ENCODE peak calls at places on chromosome 5, in six cellular contexts. N is neuronal stem cell, G is mesendoderm, A is IMR-90, F is trophoblast cell, X is mesenchymal stem cell. Z is an unnamed sample.

GRCh38 chr5:62093981-62094380 is 212.0 kb upstream of the KIF2A start:
- DNase-seq in N (peak; percentile 18), G (peak; percentile 59), A (peak; percentile 7), F (no peak), X (peak; percentile 15), Z (no peak)

GRCh38 chr5:122845253-122846050 is at the start of gene SNX24:
- DNase-seq in N (peak; percentile 64), G (peak; percentile 85), A (peak; percentile 56), F (peak; percentile 97), X (peak; percentile 71), Z (peak; percentile 87)

GRCh38 chr5:157271740-157272271 is 5.9 kb downstream of the CYFIP2 start:
- DNase-seq in N (no peak), G (no peak), A (no peak), F (peak; percentile 29), X (no peak), Z (no peak)

GRCh38 chr5:78811121-78811832 is 162.7 kb upstream of the LHFPL2 start:
- DNase-seq in N (no peak), G (no peak), A (no peak), F (peak; percentile 42), X (no peak), Z (no peak)

GRCh38 chr5:78835176-78835575 is 149.9 kb downstream of the ARSB start:
- DNase-seq in N (no peak), G (no peak), A (no peak), F (no peak), X (no peak), Z (no peak)

GRCh38 chr5:77418162-77418561 is 74.0 kb downstream of the WDR41 start:
- DNase-seq in N (no peak), G (no peak), A (no peak), F (no peak), X (no peak), Z (no peak)

GRCh38 chr5:83430130-83431010 is 41.2 kb upstream of the VCAN start:
- DNase-seq in N (peak; percentile 62), G (peak; percentile 80), A (peak; percentile 69), F (peak; percentile 87), X (peak; percentile 65), Z (peak; percentile 79)

GRCh38 chr5:40221796-40222195 is 457.9 kb upstream of the PTGER4 start:
- DNase-seq in N (no peak), G (no peak), A (peak; percentile 93), F (peak; percentile 59), X (peak; percentile 69), Z (no peak)

GRCh38 chr5:68456756-68457217 is 241.2 kb downstream of the PIK3R1 start:
- DNase-seq in N (no peak), G (peak; percentile 47), A (peak; percentile 53), F (peak; percentile 8), X (peak; percentile 76), Z (no peak)

GRCh38 chr5:58231041-58231440 is 228.8 kb downstream of the PLK2 start:
- DNase-seq in N (no peak), G (no peak), A (peak; percentile 8), F (peak; percentile 66), X (no peak), Z (no peak)

GRCh38 chr5:134267366-134268018 is 41.6 kb upstream of the PPP2CA start:
- DNase-seq in N (no peak), G (no peak), A (peak; percentile 60), F (peak; percentile 54), X (peak; percentile 37), Z (no peak)

GRCh38 chr5:94429566-94429965 is 188.8 kb downstream of the KIAA0825 start:
- DNase-seq in N (no peak), G (no peak), A (no peak), F (no peak), X (no peak), Z (no peak)

GRCh38 chr5:94422819-94423218 is 195.6 kb downstream of the KIAA0825 start:
- DNase-seq in N (no peak), G (peak; percentile 46), A (peak; percentile 35), F (no peak), X (peak; percentile 28), Z (no peak)

GRCh38 chr5:94423411-94423810 is 195.0 kb downstream of the KIAA0825 start:
- DNase-seq in N (no peak), G (peak; percentile 55), A (no peak), F (no peak), X (no peak), Z (no peak)

DNA sequence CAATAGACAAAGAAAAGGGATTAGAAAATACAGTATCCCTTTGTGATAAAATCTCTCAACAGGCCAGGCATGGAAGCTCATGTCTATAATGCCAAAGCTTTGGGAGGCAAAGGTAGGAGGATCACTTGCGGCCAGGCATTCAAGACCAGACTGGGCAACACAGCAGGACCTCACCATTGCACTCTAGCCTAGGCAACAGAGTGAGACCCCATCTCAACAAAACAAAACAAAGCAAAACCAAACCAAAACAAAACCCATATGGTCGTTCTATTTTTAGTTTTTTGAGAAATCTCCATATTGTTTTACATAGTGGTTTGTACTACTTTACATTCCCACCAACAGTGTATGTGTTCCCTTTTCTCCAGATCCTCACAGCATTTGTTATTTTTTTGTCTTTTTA is 193.0 kb downstream of the KIAA0825 start:
- DNase-seq in N (no peak), G (no peak), A (no peak), F (no peak), X (no peak), Z (no peak)
- H3K4ac ChIP-seq in N (no peak overlapping the region), G (no peak overlapping the region), A (no peak overlapping the region), F (no peak overlapping the region), X (no peak overlapping the region), Z (no peak overlapping the region)

GRCh38 chr5:94102849-94103248 is 361.4 kb upstream of the POU5F2 start:
- DNase-seq in N (no peak), G (no peak), A (no peak), F (no peak), X (no peak), Z (no peak)

GRCh38 chr5:94103507-94104245 is 362.3 kb upstream of the POU5F2 start:
- DNase-seq in N (no peak), G (no peak), A (peak; percentile 10), F (no peak), X (no peak), Z (no peak)
- H3K4ac ChIP-seq in N (no peak overlapping the region), G (no peak overlapping the region), A (no peak overlapping the region), F (no peak overlapping the region), X (no peak overlapping the region), Z (no peak overlapping the region)

GRCh38 chr5:177303121-177303924 is at the start of the genes PRELID1 and RAB24:
- DNase-seq in N (peak; percentile 84), G (peak; percentile 92), A (peak; percentile 74), F (peak; percentile 94), X (peak; percentile 88), Z (peak; percentile 87)
- H3K4ac ChIP-seq in N (no peak within 1 kb of the TSS), G (peak within 1 kb of the TSS; percentile 48), A (peak within 1 kb of the TSS; percentile 89), F (peak within 1 kb of the TSS; percentile 95), X (peak within 1 kb of the TSS; percentile 57), Z (no peak within 1 kb of the TSS)

GRCh38 chr5:55578771-55579170 is 44.0 kb upstream of the PLPP1 start:
- DNase-seq in N (no peak), G (peak; percentile 74), A (peak; percentile 48), F (peak; percentile 75), X (peak; percentile 43), Z (no peak)

GRCh38 chr5:55580042-55580441 is 45.3 kb upstream of the PLPP1 start:
- DNase-seq in N (no peak), G (no peak), A (no peak), F (peak; percentile 20), X (no peak), Z (no peak)

GRCh38 chr5:55582256-55582655 is 47.5 kb upstream of the PLPP1 start:
- DNase-seq in N (no peak), G (no peak), A (no peak), F (no peak), X (no peak), Z (no peak)

GRCh38 chr5:55575815-55576583 is 41.2 kb upstream of the PLPP1 start:
- DNase-seq in N (no peak), G (no peak), A (peak; percentile 60), F (peak; percentile 92), X (peak; percentile 73), Z (no peak)

DNA sequence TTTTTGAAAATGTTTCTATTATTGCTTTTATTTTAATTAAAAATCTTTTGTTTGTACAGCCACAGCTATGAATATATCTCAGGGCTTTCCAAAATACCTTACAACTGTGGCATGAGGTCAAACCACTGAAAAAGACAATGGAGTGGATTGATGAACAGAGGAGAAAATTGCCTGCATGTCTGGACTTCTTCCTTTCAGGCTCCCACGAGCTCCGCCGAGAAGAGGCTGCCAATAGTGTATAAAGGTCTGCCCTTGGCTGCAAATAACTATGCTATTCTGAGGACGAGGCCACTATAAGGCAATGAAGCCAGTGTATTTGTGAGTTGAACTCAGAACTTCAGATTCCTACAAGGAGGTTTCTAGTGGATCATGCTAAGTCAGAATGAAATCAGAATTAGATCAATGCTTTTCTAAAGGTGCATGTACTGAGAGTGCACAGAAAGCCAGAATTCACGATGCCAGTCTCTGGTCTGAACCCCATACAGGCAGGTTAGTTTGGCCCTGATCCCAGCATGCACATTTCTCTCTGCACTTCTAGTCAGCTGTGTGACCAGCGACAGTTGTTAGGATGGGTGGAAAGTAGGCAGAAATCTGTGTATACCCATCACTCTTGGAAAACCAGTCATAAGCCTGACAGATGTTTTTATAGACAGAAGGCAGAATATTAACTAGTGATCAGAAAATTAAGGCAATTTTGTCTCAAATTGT is 42.7 kb upstream of the PLPP1 start:
- DNase-seq in N (no peak), G (no peak), A (no peak), F (no peak), X (no peak), Z (no peak)
- H3K4ac ChIP-seq in N (no peak overlapping the region), G (peak overlapping the region; percentile 48), A (no peak overlapping the region), F (peak overlapping the region; percentile 92), X (no peak overlapping the region), Z (no peak overlapping the region)

DNA sequence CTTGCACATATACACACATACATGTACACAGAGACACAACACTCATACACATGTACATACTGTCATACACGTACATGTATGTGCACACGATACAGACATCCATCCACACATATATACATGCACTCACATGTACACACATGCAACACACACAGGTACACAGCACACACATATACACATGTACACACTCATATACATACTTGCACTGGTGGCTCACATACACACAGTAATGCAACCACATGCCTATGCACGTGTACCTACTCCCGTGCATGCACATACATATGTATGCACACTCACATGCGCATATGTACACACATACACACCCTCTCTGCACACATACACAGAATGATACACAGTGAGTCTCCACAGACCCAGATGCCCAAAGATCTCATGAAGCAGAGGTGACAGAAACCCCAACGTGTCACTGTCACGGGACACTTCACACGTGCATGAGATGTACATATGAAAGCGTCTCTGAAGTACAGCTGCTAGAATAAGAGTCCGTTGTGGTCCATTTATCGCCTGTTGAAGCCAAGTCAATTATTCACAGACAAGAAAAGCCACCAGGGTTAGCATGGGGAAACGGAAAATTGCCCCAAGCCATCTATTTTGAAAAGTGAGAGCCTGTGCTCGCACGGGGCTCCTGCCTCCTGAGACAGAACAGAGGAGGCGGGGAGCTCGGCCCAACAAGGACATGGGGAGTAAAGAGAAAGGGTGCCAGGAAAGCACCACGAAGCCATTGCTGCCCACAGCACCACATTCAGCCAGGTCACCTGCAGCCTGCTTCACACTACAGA is 24.9 kb downstream of the LPCAT1 start:
- DNase-seq in N (no peak), G (no peak), A (no peak), F (no peak), X (no peak), Z (no peak)
- H3K4ac ChIP-seq in N (no peak overlapping the region), G (no peak overlapping the region), A (no peak overlapping the region), F (peak overlapping the region; percentile 13), X (no peak overlapping the region), Z (no peak overlapping the region)

Z was measured in H9.